ENCODE peak calls at places on chromosomes 2 and 18, in eight cellular contexts. One of them, this sample, is unnamed.

GRCh38 chr2:43175187-43175490 is 51.3 kb downstream of the ZFP36L2 start:
- DNase-seq in Ammon's horn: no peak
- DNase-seq in anterior cingulate cortex: no peak
- DNase-seq in activated CD8-positive, alpha-beta T cell treated with anti-CD3 and anti-CD28 coated beads for 36 hours: peak; percentile 45
- DNase-seq in endothelial cell: no peak
- DNase-seq in stimulated activated CD4-positive, alpha-beta T cell treated with anti-CD3 and anti-CD28 coated beads, Interleukin-2, amount 100 ng/mL, for 48 hours: no peak
- DNase-seq in H7: no peak
- DNase-seq in uterus: no peak
- DNase-seq in this sample: no peak

GRCh38 chr2:75547345-75548035 is 13.2 kb downstream of the EVA1A start:
- DNase-seq in Ammon's horn: no peak
- DNase-seq in anterior cingulate cortex: no peak
- DNase-seq in activated CD8-positive, alpha-beta T cell treated with anti-CD3 and anti-CD28 coated beads for 36 hours: no peak
- DNase-seq in endothelial cell: no peak
- DNase-seq in stimulated activated CD4-positive, alpha-beta T cell treated with anti-CD3 and anti-CD28 coated beads, Interleukin-2, amount 100 ng/mL, for 48 hours: no peak
- DNase-seq in H7: no peak
- DNase-seq in uterus: no peak
- DNase-seq in this sample: peak; percentile 7

GRCh38 chr2:239666053-239666854 is 265.4 kb upstream of the HDAC4 start:
- DNase-seq in Ammon's horn: no peak
- DNase-seq in anterior cingulate cortex: no peak
- DNase-seq in activated CD8-positive, alpha-beta T cell treated with anti-CD3 and anti-CD28 coated beads for 36 hours: no peak
- DNase-seq in endothelial cell: no peak
- DNase-seq in stimulated activated CD4-positive, alpha-beta T cell treated with anti-CD3 and anti-CD28 coated beads, Interleukin-2, amount 100 ng/mL, for 48 hours: no peak
- DNase-seq in H7: no peak
- DNase-seq in uterus: no peak
- DNase-seq in this sample: no peak

GRCh38 chr2:45043171-45043570 is 33.9 kb upstream of the SIX2 start:
- DNase-seq in Ammon's horn: no peak
- DNase-seq in anterior cingulate cortex: no peak
- DNase-seq in activated CD8-positive, alpha-beta T cell treated with anti-CD3 and anti-CD28 coated beads for 36 hours: no peak
- DNase-seq in endothelial cell: no peak
- DNase-seq in stimulated activated CD4-positive, alpha-beta T cell treated with anti-CD3 and anti-CD28 coated beads, Interleukin-2, amount 100 ng/mL, for 48 hours: no peak
- DNase-seq in H7: no peak
- DNase-seq in uterus: no peak
- DNase-seq in this sample: no peak

GRCh38 chr2:38603402-38604265 is 906 bp upstream of the HNRNPLL start:
- DNase-seq in Ammon's horn: peak; percentile 92
- DNase-seq in anterior cingulate cortex: peak; percentile 76
- DNase-seq in activated CD8-positive, alpha-beta T cell treated with anti-CD3 and anti-CD28 coated beads for 36 hours: peak; percentile 91
- DNase-seq in endothelial cell: peak; percentile 81
- DNase-seq in stimulated activated CD4-positive, alpha-beta T cell treated with anti-CD3 and anti-CD28 coated beads, Interleukin-2, amount 100 ng/mL, for 48 hours: peak; percentile 77
- DNase-seq in H7: peak; percentile 84
- DNase-seq in uterus: peak; percentile 63
- DNase-seq in this sample: peak; percentile 65

GRCh38 chr2:200259577-200259957 is 46.9 kb upstream of the SPATS2L start:
- DNase-seq in Ammon's horn: no peak
- DNase-seq in anterior cingulate cortex: no peak
- DNase-seq in activated CD8-positive, alpha-beta T cell treated with anti-CD3 and anti-CD28 coated beads for 36 hours: no peak
- DNase-seq in endothelial cell: no peak
- DNase-seq in stimulated activated CD4-positive, alpha-beta T cell treated with anti-CD3 and anti-CD28 coated beads, Interleukin-2, amount 100 ng/mL, for 48 hours: no peak
- DNase-seq in H7: no peak
- DNase-seq in uterus: no peak
- DNase-seq in this sample: no peak

GRCh38 chr2:183807870-183808269 is 683.6 kb downstream of the NUP35 start:
- DNase-seq in Ammon's horn: no peak
- DNase-seq in anterior cingulate cortex: no peak
- DNase-seq in activated CD8-positive, alpha-beta T cell treated with anti-CD3 and anti-CD28 coated beads for 36 hours: no peak
- DNase-seq in endothelial cell: no peak
- DNase-seq in stimulated activated CD4-positive, alpha-beta T cell treated with anti-CD3 and anti-CD28 coated beads, Interleukin-2, amount 100 ng/mL, for 48 hours: no peak
- DNase-seq in H7: no peak
- DNase-seq in uterus: no peak
- DNase-seq in this sample: no peak

GRCh38 chr2:231376857-231377256 is 18.7 kb upstream of the B3GNT7 start:
- DNase-seq in Ammon's horn: no peak
- DNase-seq in anterior cingulate cortex: no peak
- DNase-seq in activated CD8-positive, alpha-beta T cell treated with anti-CD3 and anti-CD28 coated beads for 36 hours: no peak
- DNase-seq in endothelial cell: no peak
- DNase-seq in stimulated activated CD4-positive, alpha-beta T cell treated with anti-CD3 and anti-CD28 coated beads, Interleukin-2, amount 100 ng/mL, for 48 hours: no peak
- DNase-seq in H7: peak; percentile 63
- DNase-seq in uterus: no peak
- DNase-seq in this sample: no peak

GRCh38 chr2:151887164-151887563 is 58.9 kb upstream of the ARL5A start:
- DNase-seq in Ammon's horn: no peak
- DNase-seq in anterior cingulate cortex: no peak
- DNase-seq in activated CD8-positive, alpha-beta T cell treated with anti-CD3 and anti-CD28 coated beads for 36 hours: no peak
- DNase-seq in endothelial cell: no peak
- DNase-seq in stimulated activated CD4-positive, alpha-beta T cell treated with anti-CD3 and anti-CD28 coated beads, Interleukin-2, amount 100 ng/mL, for 48 hours: no peak
- DNase-seq in H7: no peak
- DNase-seq in uterus: no peak
- DNase-seq in this sample: no peak

GRCh38 chr2:139067874-139068273 is 287.7 kb upstream of the NXPH2 start:
- DNase-seq in Ammon's horn: no peak
- DNase-seq in anterior cingulate cortex: no peak
- DNase-seq in activated CD8-positive, alpha-beta T cell treated with anti-CD3 and anti-CD28 coated beads for 36 hours: no peak
- DNase-seq in endothelial cell: no peak
- DNase-seq in stimulated activated CD4-positive, alpha-beta T cell treated with anti-CD3 and anti-CD28 coated beads, Interleukin-2, amount 100 ng/mL, for 48 hours: no peak
- DNase-seq in H7: no peak
- DNase-seq in uterus: no peak
- DNase-seq in this sample: no peak

GRCh38 chr18:23857756-23858155 is 156.8 kb upstream of the TTC39C start:
- DNase-seq in Ammon's horn: no peak
- DNase-seq in anterior cingulate cortex: no peak
- DNase-seq in activated CD8-positive, alpha-beta T cell treated with anti-CD3 and anti-CD28 coated beads for 36 hours: no peak
- DNase-seq in endothelial cell: no peak
- DNase-seq in stimulated activated CD4-positive, alpha-beta T cell treated with anti-CD3 and anti-CD28 coated beads, Interleukin-2, amount 100 ng/mL, for 48 hours: no peak
- DNase-seq in H7: no peak
- DNase-seq in uterus: no peak
- DNase-seq in this sample: no peak

GRCh38 chr2:218853766-218854165 is 5.8 kb upstream of the WNT6 start:
- DNase-seq in Ammon's horn: no peak
- DNase-seq in anterior cingulate cortex: no peak
- DNase-seq in activated CD8-positive, alpha-beta T cell treated with anti-CD3 and anti-CD28 coated beads for 36 hours: no peak
- DNase-seq in endothelial cell: no peak
- DNase-seq in stimulated activated CD4-positive, alpha-beta T cell treated with anti-CD3 and anti-CD28 coated beads, Interleukin-2, amount 100 ng/mL, for 48 hours: no peak
- DNase-seq in H7: peak; percentile 35
- DNase-seq in uterus: no peak
- DNase-seq in this sample: peak; percentile 73

GRCh38 chr2:145874466-145874865 is 1354.5 kb upstream of the ZEB2 start:
- DNase-seq in Ammon's horn: peak; percentile 30
- DNase-seq in anterior cingulate cortex: no peak
- DNase-seq in activated CD8-positive, alpha-beta T cell treated with anti-CD3 and anti-CD28 coated beads for 36 hours: no peak
- DNase-seq in endothelial cell: no peak
- DNase-seq in stimulated activated CD4-positive, alpha-beta T cell treated with anti-CD3 and anti-CD28 coated beads, Interleukin-2, amount 100 ng/mL, for 48 hours: no peak
- DNase-seq in H7: no peak
- DNase-seq in uterus: no peak
- DNase-seq in this sample: no peak

GRCh38 chr2:118667964-118668363 is 179.5 kb downstream of the EN1 start:
- DNase-seq in Ammon's horn: no peak
- DNase-seq in anterior cingulate cortex: no peak
- DNase-seq in activated CD8-positive, alpha-beta T cell treated with anti-CD3 and anti-CD28 coated beads for 36 hours: no peak
- DNase-seq in endothelial cell: no peak
- DNase-seq in stimulated activated CD4-positive, alpha-beta T cell treated with anti-CD3 and anti-CD28 coated beads, Interleukin-2, amount 100 ng/mL, for 48 hours: no peak
- DNase-seq in H7: no peak
- DNase-seq in uterus: no peak
- DNase-seq in this sample: peak; percentile 29

GRCh38 chr2:176582183-176582582 is 312.9 kb downstream of the MTX2 start:
- DNase-seq in Ammon's horn: no peak
- DNase-seq in anterior cingulate cortex: no peak
- DNase-seq in activated CD8-positive, alpha-beta T cell treated with anti-CD3 and anti-CD28 coated beads for 36 hours: no peak
- DNase-seq in endothelial cell: no peak
- DNase-seq in stimulated activated CD4-positive, alpha-beta T cell treated with anti-CD3 and anti-CD28 coated beads, Interleukin-2, amount 100 ng/mL, for 48 hours: no peak
- DNase-seq in H7: no peak
- DNase-seq in uterus: no peak
- DNase-seq in this sample: no peak

GRCh38 chr2:173511942-173512341 is 157.3 kb downstream of the CDCA7 start:
- DNase-seq in Ammon's horn: no peak
- DNase-seq in anterior cingulate cortex: no peak
- DNase-seq in activated CD8-positive, alpha-beta T cell treated with anti-CD3 and anti-CD28 coated beads for 36 hours: no peak
- DNase-seq in endothelial cell: no peak
- DNase-seq in stimulated activated CD4-positive, alpha-beta T cell treated with anti-CD3 and anti-CD28 coated beads, Interleukin-2, amount 100 ng/mL, for 48 hours: no peak
- DNase-seq in H7: peak; percentile 4
- DNase-seq in uterus: no peak
- DNase-seq in this sample: no peak

GRCh38 chr2:38443021-38443541 is 66.0 kb upstream of the ATL2 start:
- DNase-seq in Ammon's horn: peak; percentile 42
- DNase-seq in anterior cingulate cortex: no peak
- DNase-seq in activated CD8-positive, alpha-beta T cell treated with anti-CD3 and anti-CD28 coated beads for 36 hours: no peak
- DNase-seq in endothelial cell: no peak
- DNase-seq in stimulated activated CD4-positive, alpha-beta T cell treated with anti-CD3 and anti-CD28 coated beads, Interleukin-2, amount 100 ng/mL, for 48 hours: no peak
- DNase-seq in H7: no peak
- DNase-seq in uterus: peak; percentile 57
- DNase-seq in this sample: no peak

GRCh38 chr2:20186078-20186854 is 38.7 kb downstream of the SDC1 start:
- DNase-seq in Ammon's horn: peak; percentile 70
- DNase-seq in anterior cingulate cortex: no peak
- DNase-seq in activated CD8-positive, alpha-beta T cell treated with anti-CD3 and anti-CD28 coated beads for 36 hours: no peak
- DNase-seq in endothelial cell: no peak
- DNase-seq in stimulated activated CD4-positive, alpha-beta T cell treated with anti-CD3 and anti-CD28 coated beads, Interleukin-2, amount 100 ng/mL, for 48 hours: no peak
- DNase-seq in H7: no peak
- DNase-seq in uterus: no peak
- DNase-seq in this sample: no peak

GRCh38 chr2:105432749-105433148 is 33.9 kb upstream of the FHL2 start:
- DNase-seq in Ammon's horn: no peak
- DNase-seq in anterior cingulate cortex: no peak
- DNase-seq in activated CD8-positive, alpha-beta T cell treated with anti-CD3 and anti-CD28 coated beads for 36 hours: no peak
- DNase-seq in endothelial cell: no peak
- DNase-seq in stimulated activated CD4-positive, alpha-beta T cell treated with anti-CD3 and anti-CD28 coated beads, Interleukin-2, amount 100 ng/mL, for 48 hours: no peak
- DNase-seq in H7: no peak
- DNase-seq in uterus: peak; percentile 51
- DNase-seq in this sample: no peak

GRCh38 chr2:101038455-101039255 is 36.6 kb downstream of the RPL31 start:
- DNase-seq in Ammon's horn: no peak
- DNase-seq in anterior cingulate cortex: no peak
- DNase-seq in activated CD8-positive, alpha-beta T cell treated with anti-CD3 and anti-CD28 coated beads for 36 hours: peak; percentile 61
- DNase-seq in endothelial cell: peak; percentile 33
- DNase-seq in stimulated activated CD4-positive, alpha-beta T cell treated with anti-CD3 and anti-CD28 coated beads, Interleukin-2, amount 100 ng/mL, for 48 hours: no peak
- DNase-seq in H7: peak; percentile 74
- DNase-seq in uterus: no peak
- DNase-seq in this sample: no peak

GRCh38 chr18:62510744-62511143 is 12.1 kb upstream of the ZCCHC2 start:
- DNase-seq in Ammon's horn: no peak
- DNase-seq in anterior cingulate cortex: no peak
- DNase-seq in activated CD8-positive, alpha-beta T cell treated with anti-CD3 and anti-CD28 coated beads for 36 hours: no peak
- DNase-seq in endothelial cell: no peak
- DNase-seq in stimulated activated CD4-positive, alpha-beta T cell treated with anti-CD3 and anti-CD28 coated beads, Interleukin-2, amount 100 ng/mL, for 48 hours: no peak
- DNase-seq in H7: no peak
- DNase-seq in uterus: no peak
- DNase-seq in this sample: no peak

GRCh38 chr2:118177932-118178331 is 89.7 kb downstream of the INSIG2 start:
- DNase-seq in Ammon's horn: no peak
- DNase-seq in anterior cingulate cortex: no peak
- DNase-seq in activated CD8-positive, alpha-beta T cell treated with anti-CD3 and anti-CD28 coated beads for 36 hours: peak; percentile 20
- DNase-seq in endothelial cell: no peak
- DNase-seq in stimulated activated CD4-positive, alpha-beta T cell treated with anti-CD3 and anti-CD28 coated beads, Interleukin-2, amount 100 ng/mL, for 48 hours: no peak
- DNase-seq in H7: no peak
- DNase-seq in uterus: no peak
- DNase-seq in this sample: no peak

GRCh38 chr2:187299122-187299906 is 148.7 kb downstream of the CALCRL start:
- DNase-seq in Ammon's horn: no peak
- DNase-seq in anterior cingulate cortex: no peak
- DNase-seq in activated CD8-positive, alpha-beta T cell treated with anti-CD3 and anti-CD28 coated beads for 36 hours: no peak
- DNase-seq in endothelial cell: peak; percentile 8
- DNase-seq in stimulated activated CD4-positive, alpha-beta T cell treated with anti-CD3 and anti-CD28 coated beads, Interleukin-2, amount 100 ng/mL, for 48 hours: no peak
- DNase-seq in H7: peak; percentile 13
- DNase-seq in uterus: no peak
- DNase-seq in this sample: no peak

GRCh38 chr18:77702686-77703085 is 453.0 kb downstream of the GALR1 start:
- DNase-seq in Ammon's horn: peak; percentile 57
- DNase-seq in anterior cingulate cortex: no peak
- DNase-seq in activated CD8-positive, alpha-beta T cell treated with anti-CD3 and anti-CD28 coated beads for 36 hours: peak; percentile 16
- DNase-seq in endothelial cell: peak; percentile 34
- DNase-seq in stimulated activated CD4-positive, alpha-beta T cell treated with anti-CD3 and anti-CD28 coated beads, Interleukin-2, amount 100 ng/mL, for 48 hours: no peak
- DNase-seq in H7: peak; percentile 31
- DNase-seq in uterus: no peak
- DNase-seq in this sample: no peak

GRCh38 chr2:78439122-78439521 is 586.4 kb upstream of the REG3G start:
- DNase-seq in Ammon's horn: no peak
- DNase-seq in anterior cingulate cortex: no peak
- DNase-seq in activated CD8-positive, alpha-beta T cell treated with anti-CD3 and anti-CD28 coated beads for 36 hours: no peak
- DNase-seq in endothelial cell: no peak
- DNase-seq in stimulated activated CD4-positive, alpha-beta T cell treated with anti-CD3 and anti-CD28 coated beads, Interleukin-2, amount 100 ng/mL, for 48 hours: no peak
- DNase-seq in H7: no peak
- DNase-seq in uterus: no peak
- DNase-seq in this sample: no peak

GRCh38 chr2:160279813-160280465 is 79.9 kb upstream of the ITGB6 start:
- DNase-seq in Ammon's horn: no peak
- DNase-seq in anterior cingulate cortex: no peak
- DNase-seq in activated CD8-positive, alpha-beta T cell treated with anti-CD3 and anti-CD28 coated beads for 36 hours: no peak
- DNase-seq in endothelial cell: no peak
- DNase-seq in stimulated activated CD4-positive, alpha-beta T cell treated with anti-CD3 and anti-CD28 coated beads, Interleukin-2, amount 100 ng/mL, for 48 hours: no peak
- DNase-seq in H7: no peak
- DNase-seq in uterus: no peak
- DNase-seq in this sample: no peak

GRCh38 chr2:164620873-164621760 is at the start of gene GRB14:
- DNase-seq in Ammon's horn: peak; percentile 3
- DNase-seq in anterior cingulate cortex: no peak
- DNase-seq in activated CD8-positive, alpha-beta T cell treated with anti-CD3 and anti-CD28 coated beads for 36 hours: peak; percentile 4
- DNase-seq in endothelial cell: peak; percentile 39
- DNase-seq in stimulated activated CD4-positive, alpha-beta T cell treated with anti-CD3 and anti-CD28 coated beads, Interleukin-2, amount 100 ng/mL, for 48 hours: no peak
- DNase-seq in H7: peak; percentile 90
- DNase-seq in uterus: no peak
- DNase-seq in this sample: no peak

GRCh38 chr2:24972315-24972958 is 682 bp upstream of the DNAJC27 start:
- DNase-seq in Ammon's horn: peak; percentile 69
- DNase-seq in anterior cingulate cortex: peak; percentile 60
- DNase-seq in activated CD8-positive, alpha-beta T cell treated with anti-CD3 and anti-CD28 coated beads for 36 hours: peak; percentile 50
- DNase-seq in endothelial cell: peak; percentile 19
- DNase-seq in stimulated activated CD4-positive, alpha-beta T cell treated with anti-CD3 and anti-CD28 coated beads, Interleukin-2, amount 100 ng/mL, for 48 hours: peak; percentile 22
- DNase-seq in H7: peak; percentile 52
- DNase-seq in uterus: peak; percentile 34
- DNase-seq in this sample: peak; percentile 35

GRCh38 chr2:141493936-141494335 is 636.9 kb downstream of the LRP1B start:
- DNase-seq in Ammon's horn: no peak
- DNase-seq in anterior cingulate cortex: no peak
- DNase-seq in activated CD8-positive, alpha-beta T cell treated with anti-CD3 and anti-CD28 coated beads for 36 hours: no peak
- DNase-seq in endothelial cell: no peak
- DNase-seq in stimulated activated CD4-positive, alpha-beta T cell treated with anti-CD3 and anti-CD28 coated beads, Interleukin-2, amount 100 ng/mL, for 48 hours: no peak
- DNase-seq in H7: no peak
- DNase-seq in uterus: no peak
- DNase-seq in this sample: no peak

GRCh38 chr2:174048238-174048637 is 83.1 kb upstream of the SP3 start:
- DNase-seq in Ammon's horn: no peak
- DNase-seq in anterior cingulate cortex: no peak
- DNase-seq in activated CD8-positive, alpha-beta T cell treated with anti-CD3 and anti-CD28 coated beads for 36 hours: no peak
- DNase-seq in endothelial cell: no peak
- DNase-seq in stimulated activated CD4-positive, alpha-beta T cell treated with anti-CD3 and anti-CD28 coated beads, Interleukin-2, amount 100 ng/mL, for 48 hours: no peak
- DNase-seq in H7: peak; percentile 71
- DNase-seq in uterus: no peak
- DNase-seq in this sample: no peak

GRCh38 chr2:59888015-59888414 is 665.4 kb downstream of the BCL11A start:
- DNase-seq in Ammon's horn: no peak
- DNase-seq in anterior cingulate cortex: no peak
- DNase-seq in activated CD8-positive, alpha-beta T cell treated with anti-CD3 and anti-CD28 coated beads for 36 hours: peak; percentile 78
- DNase-seq in endothelial cell: peak; percentile 8
- DNase-seq in stimulated activated CD4-positive, alpha-beta T cell treated with anti-CD3 and anti-CD28 coated beads, Interleukin-2, amount 100 ng/mL, for 48 hours: no peak
- DNase-seq in H7: peak; percentile 54
- DNase-seq in uterus: no peak
- DNase-seq in this sample: no peak

GRCh38 chr18:76265375-76266225 is 229.4 kb downstream of the ZNF516 start:
- DNase-seq in Ammon's horn: no peak
- DNase-seq in anterior cingulate cortex: no peak
- DNase-seq in activated CD8-positive, alpha-beta T cell treated with anti-CD3 and anti-CD28 coated beads for 36 hours: no peak
- DNase-seq in endothelial cell: no peak
- DNase-seq in stimulated activated CD4-positive, alpha-beta T cell treated with anti-CD3 and anti-CD28 coated beads, Interleukin-2, amount 100 ng/mL, for 48 hours: no peak
- DNase-seq in H7: no peak
- DNase-seq in uterus: peak; percentile 83
- DNase-seq in this sample: peak; percentile 36

GRCh38 chr2:54560146-54560881 is 104.2 kb downstream of the SPTBN1 start:
- DNase-seq in Ammon's horn: no peak
- DNase-seq in anterior cingulate cortex: no peak
- DNase-seq in activated CD8-positive, alpha-beta T cell treated with anti-CD3 and anti-CD28 coated beads for 36 hours: peak; percentile 74
- DNase-seq in endothelial cell: peak; percentile 24
- DNase-seq in stimulated activated CD4-positive, alpha-beta T cell treated with anti-CD3 and anti-CD28 coated beads, Interleukin-2, amount 100 ng/mL, for 48 hours: no peak
- DNase-seq in H7: peak; percentile 46
- DNase-seq in uterus: peak; percentile 78
- DNase-seq in this sample: peak; percentile 92

GRCh38 chr2:239290618-239291504 is 110.0 kb downstream of the HDAC4 start:
- DNase-seq in Ammon's horn: peak; percentile 77
- DNase-seq in anterior cingulate cortex: no peak
- DNase-seq in activated CD8-positive, alpha-beta T cell treated with anti-CD3 and anti-CD28 coated beads for 36 hours: no peak
- DNase-seq in endothelial cell: no peak
- DNase-seq in stimulated activated CD4-positive, alpha-beta T cell treated with anti-CD3 and anti-CD28 coated beads, Interleukin-2, amount 100 ng/mL, for 48 hours: no peak
- DNase-seq in H7: peak; percentile 76
- DNase-seq in uterus: peak; percentile 11
- DNase-seq in this sample: no peak